ENCODE peak calls at places on chromosomes 16 and 17, in eight cellular contexts. V is fibroblast of the aortic adventitia, H is AG10803, D is cardiac muscle cell, T is progenitor cell of endocrine pancreas, C is PC-3, E is GM10248, Y is AG04449. M is an unnamed sample.

GRCh38 chr17:48841395-48841831 is 10.6 kb downstream of the CALCOCO2 start:
- DNase-seq in V (peak), Y (peak), H (peak), T (no peak), D (no peak), E (peak), C (no peak), M (peak)

GRCh38 chr17:50129303-50129945 is 536 bp downstream of the SAMD14 start:
- DNase-seq in Y (no peak), T (no peak), D (no peak), V (no peak), E (peak), C (no peak), H (peak), M (peak)

GRCh38 chr17:40596261-40596919 is 31.1 kb upstream of the CCR7 start:
- DNase-seq in V (no peak), Y (no peak), D (no peak), T (no peak), E (no peak), C (no peak), H (no peak), M (no peak)

GRCh38 chr16:4611337-4612023 is 3.2 kb downstream of the UBALD1 start:
- DNase-seq in Y (no peak), V (no peak), E (no peak), T (no peak), D (no peak), C (no peak), H (peak), M (no peak)

GRCh38 chr17:57507828-57508227 is 237.3 kb downstream of the CCDC182 start:
- DNase-seq in V (no peak), D (no peak), E (no peak), T (no peak), Y (no peak), C (no peak), H (no peak), M (no peak)

GRCh38 chr16:12516621-12517309 is 286.9 kb downstream of the CPPED1 start:
- DNase-seq in C (no peak), E (no peak), T (no peak), D (no peak), H (no peak), V (no peak), Y (no peak), M (no peak)

GRCh38 chr17:42843358-42843934 is 934 bp upstream of the AOC2 start:
- DNase-seq in C (peak), D (peak), V (peak), E (no peak), Y (no peak), T (no peak), H (peak), M (peak)

GRCh38 chr17:55990332-55991006 is 162.8 kb upstream of the ANKFN1 start:
- DNase-seq in Y (no peak), H (no peak), E (no peak), T (no peak), D (peak), V (no peak), C (no peak), M (no peak)

GRCh38 chr17:29037739-29038465 is 5.0 kb upstream of the PIPOX start:
- DNase-seq in D (no peak), T (no peak), H (no peak), C (no peak), E (no peak), Y (no peak), V (no peak), M (no peak)

GRCh38 chr17:19338031-19338990 is 24.2 kb downstream of the B9D1 start:
- DNase-seq in C (peak), E (peak), H (peak), T (peak), V (peak), Y (no peak), D (peak), M (no peak)

GRCh38 chr16:12801511-12802042 is 2.1 kb downstream of the CPPED1 start:
- DNase-seq in H (peak), D (no peak), T (no peak), V (peak), Y (peak), E (peak), C (no peak), M (peak)

GRCh38 chr16:87374313-87374712 is 9.3 kb downstream of the FBXO31 start:
- DNase-seq in D (no peak), Y (no peak), H (no peak), E (no peak), C (no peak), T (no peak), V (no peak), M (no peak)
- TF ChIP-seq CTCF in D (no peak), Y (no peak), H (no peak), E (no peak), C (no peak), T (no peak), V (no peak), M (no peak)

GRCh38 chr17:7133424-7133823 is 18.8 kb upstream of the ASGR2 start:
- DNase-seq in V (no peak), H (no peak), E (no peak), Y (no peak), T (no peak), D (no peak), C (no peak), M (no peak)
- TF ChIP-seq CTCF in V (peak), H (peak), E (peak), Y (peak), T (peak), D (peak), C (peak), M (peak)

GRCh38 chr17:53150101-53150698 is 672.5 kb upstream of the KIF2B start:
- DNase-seq in T (no peak), D (peak), C (peak), H (no peak), Y (no peak), V (no peak), E (no peak), M (no peak)
- TF ChIP-seq CTCF in T (peak), D (peak), C (peak), H (no peak), Y (no peak), V (no peak), E (no peak), M (no peak)

GRCh38 chr17:1484586-1485310 is 7.7 kb downstream of the MYO1C start:
- DNase-seq in C (peak), H (no peak), E (peak), T (peak), Y (no peak), D (peak), V (peak), M (peak)
- TF ChIP-seq CTCF in C (no peak), H (no peak), E (no peak), T (peak), Y (no peak), D (peak), V (no peak), M (peak)

DNA sequence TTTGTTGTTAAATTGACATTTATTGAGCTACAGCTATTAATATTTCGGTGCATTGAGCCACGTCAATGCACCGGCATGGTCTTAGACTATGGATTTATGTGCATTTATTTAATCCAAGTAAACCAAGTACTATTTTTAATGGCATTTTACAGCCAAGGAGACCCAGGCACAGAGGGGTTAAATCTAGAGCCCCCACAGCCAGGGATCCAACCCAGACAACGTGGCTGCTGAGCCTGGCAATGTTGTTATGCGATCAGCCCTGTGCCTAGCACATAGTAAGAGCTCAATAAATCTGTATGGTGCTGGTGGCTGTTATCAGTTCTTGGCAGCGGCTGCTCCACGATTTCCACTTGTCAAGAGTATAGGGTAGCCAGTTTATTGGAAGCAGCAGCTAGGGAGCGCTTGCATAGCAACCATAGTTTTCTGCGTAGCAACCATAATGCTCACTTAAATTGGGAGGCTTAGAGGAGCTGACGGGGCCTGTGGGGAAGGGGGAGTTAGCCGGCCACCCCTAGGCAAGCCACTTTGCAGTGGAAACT is 541 bp upstream of the RBBP6 start:
- DNase-seq in C (peak), E (no peak), H (no peak), T (no peak), D (no peak), Y (peak), V (no peak), M (no peak)
- TF ChIP-seq CTCF in C (no peak), E (no peak), H (peak), T (no peak), D (no peak), Y (no peak), V (peak), M (peak)

DNA sequence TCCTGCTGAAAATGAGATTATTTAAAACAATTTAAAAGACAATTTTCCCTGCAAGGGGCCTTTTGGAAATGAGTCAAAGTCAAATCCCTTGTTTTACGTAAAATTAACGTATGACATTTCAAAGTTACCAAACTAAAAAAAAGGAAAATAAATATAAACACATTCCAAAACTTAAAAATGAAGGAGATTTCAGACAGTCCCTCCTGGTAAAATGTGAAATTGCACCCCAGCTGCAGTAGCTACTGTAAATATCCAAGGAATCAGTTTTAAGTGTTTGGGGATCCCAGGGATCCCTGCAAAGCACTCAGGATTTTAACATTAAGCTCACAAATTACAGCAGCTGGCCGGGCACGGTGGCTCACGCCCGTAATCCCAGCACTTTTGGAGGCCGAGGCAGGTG is 63.3 kb downstream of the NXN start:
- DNase-seq in D (no peak), V (no peak), T (no peak), H (no peak), E (no peak), C (no peak), Y (no peak), M (no peak)
- TF ChIP-seq CTCF in D (no peak), V (no peak), T (peak), H (peak), E (no peak), C (no peak), Y (no peak), M (peak)

GRCh38 chr17:52158450-52159042 is at the start of gene CA10:
- DNase-seq in E (peak), T (peak), C (no peak), Y (no peak), H (no peak), V (no peak), D (peak), M (no peak)
- TF ChIP-seq CTCF in E (no peak), T (peak), C (no peak), Y (no peak), H (no peak), V (no peak), D (no peak), M (no peak)

GRCh38 chr16:86877108-86877507 is 298.8 kb downstream of the FOXL1 start:
- DNase-seq in D (no peak), T (no peak), C (no peak), Y (no peak), E (no peak), V (no peak), H (no peak), M (no peak)

GRCh38 chr16:86876499-86876898 is 298.1 kb downstream of the FOXL1 start:
- DNase-seq in H (no peak), T (no peak), E (no peak), D (no peak), V (no peak), Y (no peak), C (peak), M (no peak)

GRCh38 chr16:86872833-86873232 is 294.5 kb downstream of the FOXL1 start:
- DNase-seq in H (no peak), C (no peak), T (no peak), Y (no peak), V (no peak), D (peak), E (no peak), M (no peak)

GRCh38 chr16:86872126-86872525 is 293.8 kb downstream of the FOXL1 start:
- DNase-seq in T (no peak), E (no peak), C (no peak), D (no peak), H (no peak), Y (no peak), V (no peak), M (no peak)

GRCh38 chr16:86874141-86874540 is 295.8 kb downstream of the FOXL1 start:
- DNase-seq in C (peak), T (no peak), Y (no peak), V (no peak), H (no peak), E (peak), D (peak), M (no peak)
- TF ChIP-seq CTCF in C (peak), T (peak), Y (peak), V (peak), H (peak), E (peak), D (peak), M (peak)

GRCh38 chr16:79540825-79541595 is 59.5 kb downstream of the MAF start:
- DNase-seq in H (no peak), D (no peak), Y (no peak), E (no peak), C (no peak), T (no peak), V (no peak), M (no peak)
- TF ChIP-seq CTCF in H (no peak), D (no peak), Y (no peak), E (no peak), C (no peak), T (no peak), V (no peak), M (no peak)

DNA sequence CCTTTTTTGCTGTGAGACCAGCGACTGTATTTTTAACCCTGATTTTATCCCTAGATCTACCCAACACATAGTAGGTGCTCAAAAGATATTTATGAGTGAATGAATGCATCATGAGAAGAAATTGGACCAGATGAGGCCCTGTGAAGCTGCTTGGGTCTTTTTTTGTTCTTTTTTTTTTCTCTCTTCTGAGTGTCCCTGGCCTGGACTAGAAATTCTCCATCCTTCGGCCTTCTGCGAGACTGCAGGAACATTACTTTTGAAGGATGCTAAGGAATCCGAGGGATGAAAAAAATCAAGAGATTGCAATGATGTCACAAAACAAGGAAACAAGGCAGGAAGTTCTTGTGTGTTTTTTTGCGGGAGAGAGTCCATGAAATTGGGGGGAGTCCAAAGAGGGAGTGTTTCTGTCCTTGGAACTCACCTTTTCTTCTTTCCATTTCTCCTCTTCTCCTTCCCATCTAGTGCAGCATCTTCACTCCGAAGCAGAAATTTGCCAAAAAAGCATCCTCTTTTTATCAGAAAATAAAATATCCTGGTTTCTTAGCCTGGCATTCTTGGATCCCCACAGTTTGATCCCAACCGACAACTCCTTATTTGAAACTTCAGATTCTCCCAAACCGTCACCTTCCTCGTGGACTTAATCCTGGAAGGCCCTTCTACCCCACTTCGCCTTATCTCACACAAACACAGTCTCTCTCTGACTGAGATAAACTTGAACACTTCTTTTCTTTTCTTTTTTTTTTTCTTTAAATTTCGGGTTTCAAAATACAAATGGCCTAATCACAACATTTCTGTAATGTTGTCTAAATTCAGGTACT is 724 bp upstream of the RUSF1 start:
- DNase-seq in C (no peak), T (no peak), D (no peak), E (no peak), V (peak), Y (peak), H (peak), M (no peak)
- TF ChIP-seq CTCF in C (no peak), T (no peak), D (no peak), E (no peak), V (no peak), Y (no peak), H (no peak), M (no peak)